ENCODE peak calls at places on chromosomes 1 and 21, in six cellular contexts. O is CD4-positive, alpha-beta T cell; E is right lobe of liver; T is thoracic aorta; X is breast epithelium; L is mesothelial cell of epicardium. B is an unnamed sample.

GRCh38 chr1:161702250-161702649 is 4.8 kb upstream of the FCRLA start:
- DNase-seq in L (no peak), O (no peak), T (no peak), E (no peak), X (no peak), B (no peak)

GRCh38 chr21:44084496-44085241 is 22.5 kb upstream of the PWP2 start:
- DNase-seq in T (no peak), X (no peak), E (no peak), O (peak), L (no peak), B (no peak)

GRCh38 chr1:157080714-157081113 is 18.9 kb downstream of the ETV3L start:
- DNase-seq in X (no peak), T (no peak), L (no peak), E (no peak), O (no peak), B (no peak)

GRCh38 chr1:40769815-40770214 is 13.8 kb upstream of the KCNQ4 start:
- DNase-seq in X (no peak), L (no peak), O (no peak), T (no peak), E (no peak), B (no peak)

GRCh38 chr21:42437786-42438185 is 34.1 kb downstream of the UBASH3A start:
- DNase-seq in L (no peak), X (peak), E (no peak), O (no peak), T (no peak), B (no peak)

GRCh38 chr1:81569761-81570160 is 231.0 kb upstream of the ADGRL2 start:
- DNase-seq in T (no peak), X (no peak), O (no peak), L (no peak), E (no peak), B (no peak)

GRCh38 chr21:43721939-43722338 is 3.0 kb downstream of the PDXK start:
- DNase-seq in L (no peak), X (no peak), E (no peak), O (no peak), T (no peak), B (no peak)

GRCh38 chr1:6897138-6897537 is 111.9 kb downstream of the CAMTA1 start:
- DNase-seq in X (no peak), L (no peak), E (no peak), O (no peak), T (no peak), B (no peak)

GRCh38 chr1:121595089-121595488 is 410.3 kb downstream of the SRGAP2C start:
- DNase-seq in T (no peak), O (no peak), L (no peak), X (no peak), E (no peak), B (no peak)

GRCh38 chr1:31111290-31111951 is 45.9 kb upstream of the PUM1 start:
- DNase-seq in X (no peak), L (no peak), O (no peak), T (no peak), E (peak), B (no peak)

GRCh38 chr1:238177960-238178359 is 287.2 kb upstream of the ZP4 start:
- DNase-seq in E (no peak), X (no peak), O (no peak), T (no peak), L (no peak), B (no peak)

GRCh38 chr1:85502625-85503083 is 37.7 kb upstream of the DDAH1 start:
- DNase-seq in L (no peak), E (peak), O (no peak), X (no peak), T (no peak), B (peak)

GRCh38 chr1:212007896-212008295 is 27.5 kb downstream of the INTS7 start:
- DNase-seq in O (no peak), X (no peak), L (no peak), E (no peak), T (no peak), B (no peak)

GRCh38 chr1:200028586-200029034 is 1.1 kb downstream of the NR5A2 start:
- DNase-seq in T (no peak), L (no peak), E (no peak), X (no peak), O (no peak), B (no peak)

GRCh38 chr1:70811815-70812214 is 235.8 kb downstream of the PTGER3 start:
- DNase-seq in O (no peak), T (no peak), L (no peak), E (no peak), X (no peak), B (no peak)

GRCh38 chr1:224524679-224525078 is 90.1 kb upstream of the WDR26 start:
- DNase-seq in X (no peak), T (no peak), E (no peak), L (no peak), O (no peak), B (no peak)

GRCh38 chr1:35968396-35968795 is 37.5 kb downstream of the AGO3 start:
- DNase-seq in X (no peak), T (no peak), E (no peak), O (no peak), L (no peak), B (no peak)

GRCh38 chr1:1777510-1777909 is 760 bp downstream of the NADK start:
- DNase-seq in T (no peak), E (no peak), X (no peak), O (no peak), L (no peak), B (no peak)

GRCh38 chr1:1780598-1781525 is 2.6 kb upstream of the NADK start:
- DNase-seq in L (no peak), E (peak), O (no peak), T (no peak), X (no peak), B (no peak)

GRCh38 chr1:1777950-1778826 is at the start of gene NADK:
- DNase-seq in E (peak), L (peak), X (no peak), O (peak), T (no peak), B (peak)

GRCh38 chr1:1779691-1780597 is 1.7 kb upstream of the NADK start:
- DNase-seq in L (no peak), E (peak), X (no peak), O (peak), T (no peak), B (peak)

GRCh38 chr1:1778827-1779675 is 781 bp upstream of the NADK start:
- DNase-seq in X (peak), T (no peak), E (peak), O (peak), L (no peak), B (peak)
- TF ChIP-seq CTCF in X (peak), T (no peak), E (no peak), O (peak), L (peak), B (peak)

GRCh38 chr1:56728964-56729363 is 83.8 kb downstream of the PRKAA2 start:
- DNase-seq in O (no peak), T (no peak), E (no peak), X (no peak), L (no peak), B (no peak)
- TF ChIP-seq CTCF in O (no peak), T (no peak), E (no peak), X (no peak), L (no peak), B (no peak)

DNA sequence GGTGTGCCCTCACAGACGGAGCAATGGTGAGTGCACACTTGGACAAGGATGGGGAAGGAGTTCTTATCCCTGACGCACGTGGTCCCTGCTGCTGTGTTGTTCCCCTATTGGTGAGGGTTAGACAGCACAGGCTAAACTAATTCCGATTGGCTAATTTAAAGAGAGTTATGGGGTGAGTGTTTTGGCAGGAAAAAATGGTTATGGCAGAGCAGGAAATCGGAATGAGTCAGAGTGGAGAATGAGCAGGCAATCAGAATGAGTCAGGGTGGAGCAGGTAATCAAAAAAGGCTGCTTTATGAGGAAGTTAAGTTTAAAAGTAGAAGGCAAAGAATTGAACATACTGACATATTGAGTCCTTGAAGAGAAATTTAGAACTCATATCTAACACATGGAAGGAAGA is 100.5 kb downstream of the NGF start:
- DNase-seq in X (no peak), T (no peak), L (no peak), O (no peak), E (no peak), B (no peak)
- TF ChIP-seq CTCF in X (no peak), T (no peak), L (no peak), O (no peak), E (no peak), B (no peak)

GRCh38 chr1:37629008-37629407 is 5.7 kb downstream of the RSPO1 start:
- DNase-seq in L (no peak), E (no peak), T (no peak), X (no peak), O (no peak), B (no peak)

GRCh38 chr1:37629726-37630425 is 4.8 kb downstream of the RSPO1 start:
- DNase-seq in T (no peak), E (no peak), X (no peak), O (no peak), L (no peak), B (no peak)

GRCh38 chr1:37631039-37631428 is 3.7 kb downstream of the RSPO1 start:
- DNase-seq in O (no peak), E (no peak), T (no peak), L (no peak), X (no peak), B (no peak)

GRCh38 chr1:37630426-37631038 is 4.2 kb downstream of the RSPO1 start:
- DNase-seq in O (no peak), X (no peak), E (no peak), T (no peak), L (no peak), B (no peak)

DNA sequence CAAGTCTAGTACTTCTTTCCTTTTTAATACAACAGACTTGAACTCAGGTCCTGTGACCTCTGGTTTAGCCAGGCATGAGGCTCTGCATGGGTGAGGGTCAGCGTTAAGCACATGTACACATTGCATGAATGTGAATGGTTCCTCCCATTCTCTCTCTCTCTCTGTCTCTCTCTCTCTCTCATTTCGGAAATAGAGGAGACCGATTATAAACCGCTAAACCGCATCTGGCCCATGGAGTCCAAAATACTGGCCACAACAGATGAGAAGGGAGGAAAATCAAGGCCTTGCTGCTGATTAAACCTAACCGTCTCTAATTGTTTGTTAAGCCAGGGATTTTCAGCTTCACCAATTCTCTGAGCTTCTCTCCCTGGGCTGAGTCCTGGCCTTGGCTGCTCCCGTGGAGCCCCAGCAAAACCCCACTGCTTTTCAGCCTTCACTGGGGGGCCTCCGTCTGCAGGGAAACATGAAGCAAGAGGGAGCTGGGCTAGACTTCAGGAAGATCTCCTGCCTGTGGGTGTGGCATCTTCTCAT is 6.6 kb downstream of the RSPO1 start:
- DNase-seq in E (no peak), O (no peak), T (no peak), X (no peak), L (no peak), B (no peak)
- TF ChIP-seq CTCF in E (no peak), O (no peak), T (no peak), X (no peak), L (no peak), B (no peak)

DNA sequence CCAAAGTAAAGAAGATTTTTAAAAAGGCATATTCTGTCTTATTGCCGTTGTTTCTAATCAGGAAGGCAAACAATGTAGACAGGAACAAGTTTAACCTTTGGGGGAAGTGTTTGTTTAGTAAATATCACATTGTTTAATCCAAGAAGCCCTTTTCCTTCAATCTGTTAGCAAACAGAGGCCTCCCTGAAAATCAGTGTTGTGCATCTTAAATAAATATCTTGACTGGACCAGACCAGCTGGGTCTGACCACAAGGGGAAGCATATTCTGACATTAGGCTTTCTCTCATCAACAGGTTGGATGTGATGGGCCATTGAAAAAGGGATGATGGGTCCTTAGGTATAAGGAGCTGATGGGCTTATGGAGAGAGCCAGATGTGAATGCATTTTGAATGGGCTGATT is 81.8 kb upstream of the SGIP1 start:
- DNase-seq in T (no peak), L (no peak), O (no peak), X (no peak), E (no peak), B (no peak)
- TF ChIP-seq CTCF in T (no peak), L (no peak), O (no peak), X (no peak), E (no peak), B (no peak)

GRCh38 chr1:99738858-99739465 is 27.5 kb downstream of the FRRS1 start:
- DNase-seq in O (no peak), T (no peak), E (peak), X (no peak), L (no peak), B (no peak)

GRCh38 chr1:99735852-99736251 is 30.6 kb downstream of the FRRS1 start:
- DNase-seq in L (no peak), T (no peak), E (no peak), X (no peak), O (no peak), B (no peak)

GRCh38 chr1:99740141-99740540 is 26.3 kb downstream of the FRRS1 start:
- DNase-seq in E (no peak), T (no peak), O (no peak), L (no peak), X (no peak), B (no peak)

GRCh38 chr1:99731384-99731783 is 35.1 kb downstream of the FRRS1 start:
- DNase-seq in L (no peak), O (no peak), T (no peak), E (no peak), X (no peak), B (no peak)

DNA sequence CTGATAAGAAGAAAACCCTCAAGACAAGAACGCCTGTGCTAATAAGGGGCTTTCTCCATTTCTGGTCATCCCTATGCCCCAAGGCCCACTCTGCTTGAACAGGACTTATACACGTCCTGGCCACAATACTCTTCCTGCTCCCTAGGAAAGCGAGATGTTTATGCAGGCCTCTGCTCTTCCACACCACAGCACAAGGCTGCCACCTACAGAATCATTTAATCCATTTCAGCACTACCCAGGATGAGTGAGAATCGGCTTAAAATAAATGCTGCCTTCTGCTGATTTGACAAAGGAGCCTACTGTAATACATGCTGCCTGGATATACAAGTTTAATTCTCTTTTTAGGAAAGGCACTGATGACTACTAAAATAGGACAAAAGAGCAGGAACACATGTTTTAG is 29.4 kb downstream of the FRRS1 start:
- DNase-seq in T (no peak), O (no peak), E (no peak), L (no peak), X (no peak), B (no peak)
- TF ChIP-seq CTCF in T (no peak), O (no peak), E (peak), L (no peak), X (no peak), B (no peak)

DNA sequence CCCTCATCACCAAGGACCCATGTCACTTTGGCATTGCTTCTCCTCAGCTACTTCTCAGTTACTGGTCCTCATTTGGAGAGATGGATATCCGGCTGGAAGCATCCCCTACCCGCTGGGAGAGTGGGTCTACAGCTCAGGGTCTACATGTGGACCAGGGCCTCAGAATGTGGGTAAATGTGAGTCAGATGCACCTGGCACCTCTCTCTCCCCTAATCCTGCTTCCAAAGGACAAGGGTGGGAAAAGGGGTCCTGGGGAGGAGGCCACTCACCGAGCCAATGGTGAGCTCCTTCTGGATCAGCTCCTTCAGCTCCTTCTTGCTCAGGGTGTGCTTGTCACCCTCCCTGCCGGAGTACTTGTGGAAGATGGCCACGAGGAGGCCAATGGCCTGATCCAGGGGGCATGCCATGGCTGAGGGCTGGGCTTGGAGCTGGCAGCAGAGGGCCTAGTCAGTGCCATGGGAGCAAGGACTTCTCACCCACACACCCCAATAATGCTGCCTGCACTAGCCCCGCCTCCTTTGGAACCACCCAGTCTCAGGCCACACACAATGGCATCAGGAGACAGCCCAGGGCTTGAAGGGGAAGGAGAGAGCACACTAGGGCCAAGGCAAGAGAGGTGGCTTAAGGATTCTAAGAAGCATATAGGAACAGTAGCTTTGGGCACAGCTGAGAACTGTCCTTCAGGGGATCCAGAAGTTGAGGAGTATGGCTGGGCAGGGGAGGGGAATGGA is 693 bp downstream of the S100A6 start:
- DNase-seq in T (peak), L (no peak), X (peak), E (no peak), O (no peak), B (no peak)
- TF ChIP-seq CTCF in T (peak), L (no peak), X (no peak), E (no peak), O (no peak), B (no peak)

DNA sequence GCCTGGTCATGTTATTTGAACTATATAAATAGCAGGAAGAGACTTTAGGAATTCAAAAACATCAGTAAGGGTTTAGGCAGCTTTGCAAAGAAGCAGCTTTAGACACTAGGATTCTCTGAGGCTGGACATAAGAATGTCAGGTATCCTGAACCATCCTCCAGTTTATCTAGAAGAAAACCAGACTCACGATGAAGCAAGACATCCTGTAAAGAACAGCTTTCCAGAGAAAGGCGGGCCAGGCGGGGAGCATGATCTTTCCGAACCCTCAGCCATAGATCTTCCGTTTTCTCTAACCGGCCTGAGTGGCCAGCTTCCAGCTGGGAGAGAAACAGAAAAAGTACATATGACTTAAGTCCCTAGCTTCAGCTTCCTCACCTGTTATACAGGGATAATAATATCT is 39.3 kb upstream of the RBBP5 start:
- DNase-seq in E (no peak), L (no peak), T (no peak), O (no peak), X (no peak), B (no peak)
- TF ChIP-seq CTCF in E (no peak), L (no peak), T (no peak), O (no peak), X (no peak), B (no peak)

B was measured in GM20000.